ENCODE peak calls at places on chromosome 16, in ten cellular contexts. R is fibroblast of lung; E is fibroblast of the conjunctiva; A is SK-MEL-5; Z is stimulated activated CD8-positive, alpha-beta memory T cell treated with anti-CD3 and anti-CD28 coated beads, Interleukin-15, amount 100 ng/mL, for 24 hours; V is neural crest cell; K is CD4-positive, alpha-beta T cell; X is H54; S is NCI-H1105 treated with DMSO at 0.1 percent for 48 hours; Q is effector memory CD4-positive, alpha-beta T cell. T is an unnamed sample.

GRCh38 chr16:11034481-11034931 is 90.1 kb downstream of the CLEC16A start:
- DNase-seq in K (no peak), X (no peak), S (no peak), E (no peak), V (no peak), A (no peak), Q (no peak), R (peak; percentile 36), Z (no peak), T (no peak)

GRCh38 chr16:56986361-56986760 is 3.0 kb upstream of the NLRC5 start:
- DNase-seq in A (no peak), Z (no peak), K (no peak), E (no peak), Q (no peak), V (no peak), X (no peak), S (no peak), R (no peak), T (no peak)

GRCh38 chr16:15032547-15033308 is 23.1 kb downstream of the NTAN1 start:
- DNase-seq in X (no peak), Q (no peak), K (no peak), Z (no peak), R (peak; percentile 48), A (no peak), V (no peak), E (no peak), S (peak; percentile 4), T (no peak)

GRCh38 chr16:72876221-72876620 is 171.7 kb downstream of the ZFHX3 start:
- DNase-seq in R (peak; percentile 96), S (no peak), Q (no peak), K (no peak), E (peak; percentile 47), A (no peak), X (no peak), V (no peak), Z (no peak), T (no peak)

GRCh38 chr16:23155445-23156049 is 6.3 kb upstream of the USP31 start:
- DNase-seq in Q (no peak), K (no peak), Z (no peak), E (no peak), S (no peak), R (no peak), X (no peak), A (peak; percentile 34), V (no peak), T (no peak)

GRCh38 chr16:77841275-77841640 is 52.9 kb downstream of the VAT1L start:
- DNase-seq in X (no peak), R (no peak), E (no peak), K (no peak), Z (no peak), S (no peak), A (no peak), V (no peak), Q (no peak), T (no peak)

GRCh38 chr16:61421111-61421510 is 615.1 kb downstream of the CDH8 start:
- DNase-seq in Q (no peak), R (no peak), S (no peak), A (no peak), Z (no peak), V (no peak), X (no peak), K (no peak), E (no peak), T (no peak)

GRCh38 chr16:68362952-68363846 is 52.4 kb downstream of the PRMT7 start:
- DNase-seq in S (no peak), A (no peak), R (no peak), Q (no peak), Z (no peak), X (no peak), E (no peak), K (no peak), V (no peak), T (no peak)

GRCh38 chr16:2981177-2981898 is 1.1 kb upstream of the PKMYT1 start:
- DNase-seq in R (no peak), A (no peak), K (no peak), E (no peak), Q (no peak), X (no peak), S (no peak), Z (no peak), V (no peak), T (no peak)

GRCh38 chr16:84177740-84178070 is 9.2 kb downstream of the TAF1C start:
- DNase-seq in A (peak; percentile 39), K (no peak), V (no peak), R (peak; percentile 86), Q (no peak), S (no peak), Z (no peak), X (no peak), E (no peak), T (no peak)

GRCh38 chr16:59574296-59574695 is 840.2 kb upstream of the GOT2 start:
- DNase-seq in X (no peak), K (no peak), Q (no peak), R (no peak), Z (no peak), S (no peak), V (no peak), A (no peak), E (no peak), T (no peak)

GRCh38 chr16:85936761-85937343 is 37.9 kb downstream of the IRF8 start:
- DNase-seq in X (no peak), Z (no peak), E (no peak), S (no peak), K (no peak), A (no peak), Q (no peak), V (no peak), R (peak; percentile 33), T (no peak)

GRCh38 chr16:30619643-30620042 is 9.5 kb upstream of the ZNF689 start:
- DNase-seq in R (no peak), X (no peak), K (no peak), S (no peak), Q (no peak), A (no peak), Z (no peak), E (no peak), V (no peak), T (no peak)

GRCh38 chr16:63169100-63169499 is 1132.9 kb upstream of the CDH8 start:
- DNase-seq in S (no peak), Q (no peak), K (no peak), V (no peak), X (no peak), Z (no peak), R (no peak), E (no peak), A (no peak), T (no peak)

GRCh38 chr16:69329369-69330285 is 761 bp downstream of the PDF start:
- DNase-seq in E (no peak), Z (no peak), A (no peak), V (no peak), X (peak; percentile 53), Q (peak; percentile 21), K (peak; percentile 36), S (no peak), R (peak; percentile 26), T (peak; percentile 43)

GRCh38 chr16:79843145-79843544 is 242.6 kb upstream of the MAF start:
- DNase-seq in X (no peak), Q (no peak), S (no peak), V (no peak), E (no peak), Z (no peak), A (no peak), R (no peak), K (no peak), T (no peak)

GRCh38 chr16:84236671-84237070 is 3.1 kb downstream of the KCNG4 start:
- DNase-seq in Z (no peak), X (no peak), A (no peak), E (no peak), V (no peak), K (no peak), Q (no peak), R (no peak), S (no peak), T (no peak)

GRCh38 chr16:47045023-47045422 is 71.5 kb upstream of the DNAJA2 start:
- DNase-seq in E (no peak), Q (no peak), Z (no peak), K (no peak), R (peak; percentile 33), A (peak; percentile 53), V (no peak), S (no peak), X (no peak), T (no peak)

GRCh38 chr16:68529931-68530667 is 9.0 kb upstream of the ZFP90 start:
- DNase-seq in A (peak; percentile 81), K (peak; percentile 88), V (peak; percentile 73), Z (peak; percentile 64), R (peak; percentile 81), E (peak; percentile 75), Q (peak; percentile 71), S (peak; percentile 88), X (peak; percentile 99), T (peak; percentile 85)

GRCh38 chr16:70468776-70469525 is 14.6 kb downstream of the FCSK start:
- DNase-seq in Q (no peak), S (no peak), X (no peak), K (no peak), Z (no peak), V (no peak), R (no peak), E (no peak), A (no peak), T (no peak)

GRCh38 chr16:71869089-71869488 is 14.9 kb downstream of the ZNF821 start:
- DNase-seq in R (no peak), E (no peak), Z (no peak), S (no peak), X (no peak), K (no peak), V (no peak), Q (no peak), A (no peak), T (no peak)

GRCh38 chr16:19138601-19139000 is 24.8 kb downstream of the ITPRIPL2 start:
- DNase-seq in A (peak; percentile 79), Q (no peak), R (peak; percentile 38), X (no peak), V (no peak), Z (no peak), E (peak; percentile 35), S (peak; percentile 20), K (no peak), T (no peak)

GRCh38 chr16:51849715-51850114 is 697.2 kb downstream of the TOX3 start:
- DNase-seq in Q (no peak), S (no peak), E (no peak), Z (no peak), R (no peak), X (no peak), V (no peak), A (no peak), K (no peak), T (no peak)

GRCh38 chr16:84286568-84287220 is 8.0 kb upstream of the WFDC1 start:
- DNase-seq in S (no peak), V (no peak), Q (no peak), Z (no peak), E (no peak), X (no peak), A (no peak), R (no peak), K (no peak), T (no peak)

GRCh38 chr16:86349338-86349900 is 160.9 kb upstream of the FOXF1 start:
- DNase-seq in Q (no peak), V (no peak), K (no peak), S (no peak), X (no peak), E (no peak), A (no peak), R (no peak), Z (no peak), T (no peak)